ENCODE peak calls at places on chromosome 6, in four cellular contexts. One of them, this sample, is unnamed.

GRCh38 chr6:90907931-90908655 is 321.2 kb upstream of the MAP3K7 start:
- DNase-seq in hypothalamus: no peak
- DNase-seq in CD8-positive, alpha-beta memory T cell: no peak
- DNase-seq in activated T-helper 9 cell treated with anti-CD3 and anti-CD28 coated beads, Interleukin-2, amount 50 U/mL, for 16 hours: no peak
- DNase-seq in this sample: no peak

GRCh38 chr6:166173292-166173951 is 5.8 kb upstream of the TBXT start:
- DNase-seq in hypothalamus: no peak
- DNase-seq in CD8-positive, alpha-beta memory T cell: no peak
- DNase-seq in activated T-helper 9 cell treated with anti-CD3 and anti-CD28 coated beads, Interleukin-2, amount 50 U/mL, for 16 hours: no peak
- DNase-seq in this sample: no peak

GRCh38 chr6:15901141-15902115 is 227.5 kb upstream of the MYLIP start:
- DNase-seq in hypothalamus: no peak
- DNase-seq in CD8-positive, alpha-beta memory T cell: no peak
- DNase-seq in activated T-helper 9 cell treated with anti-CD3 and anti-CD28 coated beads, Interleukin-2, amount 50 U/mL, for 16 hours: no peak
- DNase-seq in this sample: no peak

GRCh38 chr6:11653028-11653583 is 115.6 kb downstream of the TMEM170B start:
- DNase-seq in hypothalamus: no peak
- DNase-seq in CD8-positive, alpha-beta memory T cell: no peak
- DNase-seq in activated T-helper 9 cell treated with anti-CD3 and anti-CD28 coated beads, Interleukin-2, amount 50 U/mL, for 16 hours: no peak
- DNase-seq in this sample: no peak

GRCh38 chr6:39287601-39288000 is 26.6 kb downstream of the KCNK17 start:
- DNase-seq in hypothalamus: no peak
- DNase-seq in CD8-positive, alpha-beta memory T cell: no peak
- DNase-seq in activated T-helper 9 cell treated with anti-CD3 and anti-CD28 coated beads, Interleukin-2, amount 50 U/mL, for 16 hours: no peak
- DNase-seq in this sample: no peak

GRCh38 chr6:31579546-31580445 is 2.4 kb downstream of the LTB start:
- DNase-seq in hypothalamus: no peak
- DNase-seq in CD8-positive, alpha-beta memory T cell: no peak
- DNase-seq in activated T-helper 9 cell treated with anti-CD3 and anti-CD28 coated beads, Interleukin-2, amount 50 U/mL, for 16 hours: no peak
- DNase-seq in this sample: no peak

GRCh38 chr6:9295641-9296040 is 860.3 kb upstream of the SLC35B3 start:
- DNase-seq in hypothalamus: no peak
- DNase-seq in CD8-positive, alpha-beta memory T cell: no peak
- DNase-seq in activated T-helper 9 cell treated with anti-CD3 and anti-CD28 coated beads, Interleukin-2, amount 50 U/mL, for 16 hours: no peak
- DNase-seq in this sample: no peak

GRCh38 chr6:128557086-128557485 is 36.7 kb upstream of the PTPRK start:
- DNase-seq in hypothalamus: no peak
- DNase-seq in CD8-positive, alpha-beta memory T cell: no peak
- DNase-seq in activated T-helper 9 cell treated with anti-CD3 and anti-CD28 coated beads, Interleukin-2, amount 50 U/mL, for 16 hours: no peak
- DNase-seq in this sample: no peak

GRCh38 chr6:143336446-143337152 is 113.9 kb downstream of the ADAT2 start:
- DNase-seq in hypothalamus: no peak
- DNase-seq in CD8-positive, alpha-beta memory T cell: no peak
- DNase-seq in activated T-helper 9 cell treated with anti-CD3 and anti-CD28 coated beads, Interleukin-2, amount 50 U/mL, for 16 hours: no peak
- DNase-seq in this sample: no peak

GRCh38 chr6:93721386-93722048 is 302.2 kb upstream of the EPHA7 start:
- DNase-seq in hypothalamus: no peak
- DNase-seq in CD8-positive, alpha-beta memory T cell: no peak
- DNase-seq in activated T-helper 9 cell treated with anti-CD3 and anti-CD28 coated beads, Interleukin-2, amount 50 U/mL, for 16 hours: no peak
- DNase-seq in this sample: peak

GRCh38 chr6:157713451-157714152 is 109.4 kb upstream of the SNX9 start:
- DNase-seq in hypothalamus: no peak
- DNase-seq in CD8-positive, alpha-beta memory T cell: no peak
- DNase-seq in activated T-helper 9 cell treated with anti-CD3 and anti-CD28 coated beads, Interleukin-2, amount 50 U/mL, for 16 hours: no peak
- DNase-seq in this sample: no peak

GRCh38 chr6:105136433-105137350 is 43.1 kb downstream of the POPDC3 start:
- DNase-seq in hypothalamus: peak
- DNase-seq in CD8-positive, alpha-beta memory T cell: no peak
- DNase-seq in activated T-helper 9 cell treated with anti-CD3 and anti-CD28 coated beads, Interleukin-2, amount 50 U/mL, for 16 hours: no peak
- DNase-seq in this sample: no peak

GRCh38 chr6:135187372-135187771 is 6.3 kb downstream of the MYB start:
- DNase-seq in hypothalamus: no peak
- DNase-seq in CD8-positive, alpha-beta memory T cell: no peak
- DNase-seq in activated T-helper 9 cell treated with anti-CD3 and anti-CD28 coated beads, Interleukin-2, amount 50 U/mL, for 16 hours: no peak
- DNase-seq in this sample: no peak

GRCh38 chr6:714100-714499 is 21.2 kb upstream of the EXOC2 start:
- DNase-seq in hypothalamus: no peak
- DNase-seq in CD8-positive, alpha-beta memory T cell: no peak
- DNase-seq in activated T-helper 9 cell treated with anti-CD3 and anti-CD28 coated beads, Interleukin-2, amount 50 U/mL, for 16 hours: no peak
- DNase-seq in this sample: no peak

GRCh38 chr6:16725145-16725864 is 36.0 kb downstream of the ATXN1 start:
- DNase-seq in hypothalamus: no peak
- DNase-seq in CD8-positive, alpha-beta memory T cell: no peak
- DNase-seq in activated T-helper 9 cell treated with anti-CD3 and anti-CD28 coated beads, Interleukin-2, amount 50 U/mL, for 16 hours: no peak
- DNase-seq in this sample: no peak

GRCh38 chr6:24721461-24722215 is 2.7 kb upstream of the C6orf62 start:
- DNase-seq in hypothalamus: peak
- DNase-seq in CD8-positive, alpha-beta memory T cell: peak
- DNase-seq in activated T-helper 9 cell treated with anti-CD3 and anti-CD28 coated beads, Interleukin-2, amount 50 U/mL, for 16 hours: no peak
- DNase-seq in this sample: no peak

GRCh38 chr6:223763-224162 is 68.5 kb upstream of the DUSP22 start:
- DNase-seq in hypothalamus: no peak
- DNase-seq in CD8-positive, alpha-beta memory T cell: no peak
- DNase-seq in activated T-helper 9 cell treated with anti-CD3 and anti-CD28 coated beads, Interleukin-2, amount 50 U/mL, for 16 hours: no peak
- DNase-seq in this sample: no peak

GRCh38 chr6:31922942-31923341 is 4.6 kb upstream of the C2 start:
- DNase-seq in hypothalamus: no peak
- DNase-seq in CD8-positive, alpha-beta memory T cell: no peak
- DNase-seq in activated T-helper 9 cell treated with anti-CD3 and anti-CD28 coated beads, Interleukin-2, amount 50 U/mL, for 16 hours: no peak
- DNase-seq in this sample: no peak

GRCh38 chr6:31402324-31403282 is 792 bp upstream of the MICA start:
- DNase-seq in hypothalamus: no peak
- DNase-seq in CD8-positive, alpha-beta memory T cell: peak
- DNase-seq in activated T-helper 9 cell treated with anti-CD3 and anti-CD28 coated beads, Interleukin-2, amount 50 U/mL, for 16 hours: no peak
- DNase-seq in this sample: no peak

GRCh38 chr6:49775043-49775442 is 12.0 kb downstream of the PGK2 start:
- DNase-seq in hypothalamus: no peak
- DNase-seq in CD8-positive, alpha-beta memory T cell: no peak
- DNase-seq in activated T-helper 9 cell treated with anti-CD3 and anti-CD28 coated beads, Interleukin-2, amount 50 U/mL, for 16 hours: no peak
- DNase-seq in this sample: no peak

GRCh38 chr6:135128268-135128914 is 52.7 kb upstream of the MYB start:
- DNase-seq in hypothalamus: no peak
- DNase-seq in CD8-positive, alpha-beta memory T cell: peak
- DNase-seq in activated T-helper 9 cell treated with anti-CD3 and anti-CD28 coated beads, Interleukin-2, amount 50 U/mL, for 16 hours: peak
- DNase-seq in this sample: no peak

GRCh38 chr6:131129657-131130545 is 5.4 kb upstream of the AKAP7 start:
- DNase-seq in hypothalamus: no peak
- DNase-seq in CD8-positive, alpha-beta memory T cell: no peak
- DNase-seq in activated T-helper 9 cell treated with anti-CD3 and anti-CD28 coated beads, Interleukin-2, amount 50 U/mL, for 16 hours: no peak
- DNase-seq in this sample: no peak

GRCh38 chr6:165081944-165082532 is 227.4 kb downstream of the C6orf118 start:
- DNase-seq in hypothalamus: no peak
- DNase-seq in CD8-positive, alpha-beta memory T cell: no peak
- DNase-seq in activated T-helper 9 cell treated with anti-CD3 and anti-CD28 coated beads, Interleukin-2, amount 50 U/mL, for 16 hours: no peak
- DNase-seq in this sample: no peak

GRCh38 chr6:147911686-147912085 is 403.2 kb downstream of the SAMD5 start:
- DNase-seq in hypothalamus: no peak
- DNase-seq in CD8-positive, alpha-beta memory T cell: no peak
- DNase-seq in activated T-helper 9 cell treated with anti-CD3 and anti-CD28 coated beads, Interleukin-2, amount 50 U/mL, for 16 hours: no peak
- DNase-seq in this sample: no peak

GRCh38 chr6:138250053-138250452 is 31.8 kb upstream of the PBOV1 start:
- DNase-seq in hypothalamus: no peak
- DNase-seq in CD8-positive, alpha-beta memory T cell: no peak
- DNase-seq in activated T-helper 9 cell treated with anti-CD3 and anti-CD28 coated beads, Interleukin-2, amount 50 U/mL, for 16 hours: no peak
- DNase-seq in this sample: no peak

GRCh38 chr6:152981989-152982767 is 663 bp downstream of the FBXO5 start:
- DNase-seq in hypothalamus: no peak
- DNase-seq in CD8-positive, alpha-beta memory T cell: no peak
- DNase-seq in activated T-helper 9 cell treated with anti-CD3 and anti-CD28 coated beads, Interleukin-2, amount 50 U/mL, for 16 hours: no peak
- DNase-seq in this sample: no peak

GRCh38 chr6:17431581-17431980 is 38.2 kb downstream of the CAP2 start:
- DNase-seq in hypothalamus: no peak
- DNase-seq in CD8-positive, alpha-beta memory T cell: no peak
- DNase-seq in activated T-helper 9 cell treated with anti-CD3 and anti-CD28 coated beads, Interleukin-2, amount 50 U/mL, for 16 hours: no peak
- DNase-seq in this sample: no peak

This sample was measured in LNCaP clone FGC.